ENCODE peak calls at places on chromosomes 2 and 18, in four cellular contexts. One of them, this sample, is unnamed. For H3K9me3, the result is how much of the 10 kb centered on the place peaks cover.

GRCh38 chr2:215454519-215454918 is 18.7 kb upstream of the FN1 start:
- DNase-seq in mucosa of descending colon: no peak
- DNase-seq in CD4-positive, alpha-beta memory T cell: no peak
- DNase-seq in kidney: no peak
- DNase-seq in this sample: no peak

GRCh38 chr2:156465573-156465972 is 29.4 kb downstream of the GPD2 start:
- DNase-seq in mucosa of descending colon: no peak
- DNase-seq in CD4-positive, alpha-beta memory T cell: no peak
- DNase-seq in kidney: no peak
- DNase-seq in this sample: no peak

GRCh38 chr2:29462293-29462692 is 347.1 kb downstream of the CLIP4 start:
- DNase-seq in mucosa of descending colon: no peak
- DNase-seq in CD4-positive, alpha-beta memory T cell: no peak
- DNase-seq in kidney: no peak
- DNase-seq in this sample: no peak

GRCh38 chr2:25274868-25275574 is 66.7 kb downstream of the DNMT3A start:
- DNase-seq in mucosa of descending colon: peak
- DNase-seq in CD4-positive, alpha-beta memory T cell: peak
- DNase-seq in kidney: peak
- DNase-seq in this sample: peak

GRCh38 chr18:5534845-5535244 is 9.0 kb downstream of the EPB41L3 start:
- DNase-seq in mucosa of descending colon: no peak
- DNase-seq in CD4-positive, alpha-beta memory T cell: no peak
- DNase-seq in kidney: no peak
- DNase-seq in this sample: no peak

GRCh38 chr2:138275881-138276280 is 225.7 kb upstream of the SPOPL start:
- DNase-seq in mucosa of descending colon: no peak
- DNase-seq in CD4-positive, alpha-beta memory T cell: no peak
- DNase-seq in kidney: no peak
- DNase-seq in this sample: no peak

GRCh38 chr2:238502088-238502810 is 75.5 kb downstream of the ASB1 start:
- DNase-seq in mucosa of descending colon: no peak
- DNase-seq in CD4-positive, alpha-beta memory T cell: no peak
- DNase-seq in kidney: no peak
- DNase-seq in this sample: no peak

GRCh38 chr2:239793851-239794250 is 231.3 kb downstream of the NDUFA10 start:
- DNase-seq in mucosa of descending colon: no peak
- DNase-seq in CD4-positive, alpha-beta memory T cell: no peak
- DNase-seq in kidney: no peak
- DNase-seq in this sample: no peak

GRCh38 chr2:173159794-173160463 is 84.3 kb downstream of the MAP3K20 start:
- DNase-seq in mucosa of descending colon: peak
- DNase-seq in CD4-positive, alpha-beta memory T cell: no peak
- DNase-seq in kidney: peak
- DNase-seq in this sample: no peak

GRCh38 chr2:162318280-162319222 is at the start of gene IFIH1:
- DNase-seq in mucosa of descending colon: peak
- DNase-seq in CD4-positive, alpha-beta memory T cell: peak
- DNase-seq in kidney: peak
- DNase-seq in this sample: peak

GRCh38 chr2:67446504-67446911 is 49.4 kb downstream of the ETAA1 start:
- DNase-seq in mucosa of descending colon: no peak
- DNase-seq in CD4-positive, alpha-beta memory T cell: no peak
- DNase-seq in kidney: no peak
- DNase-seq in this sample: no peak

GRCh38 chr2:238498188-238498587 is 71.5 kb downstream of the ASB1 start:
- DNase-seq in mucosa of descending colon: no peak
- DNase-seq in CD4-positive, alpha-beta memory T cell: no peak
- DNase-seq in kidney: no peak
- DNase-seq in this sample: no peak

GRCh38 chr2:176419591-176420071 is 150.4 kb downstream of the MTX2 start:
- DNase-seq in mucosa of descending colon: no peak
- DNase-seq in CD4-positive, alpha-beta memory T cell: no peak
- DNase-seq in kidney: no peak
- DNase-seq in this sample: no peak

GRCh38 chr18:54828986-54829385 is 709 bp downstream of the RAB27B start:
- DNase-seq in mucosa of descending colon: no peak
- DNase-seq in CD4-positive, alpha-beta memory T cell: peak
- DNase-seq in kidney: no peak
- DNase-seq in this sample: no peak

GRCh38 chr2:103401621-103402020 is 639.8 kb downstream of the TMEM182 start:
- DNase-seq in mucosa of descending colon: no peak
- DNase-seq in CD4-positive, alpha-beta memory T cell: no peak
- DNase-seq in kidney: no peak
- DNase-seq in this sample: no peak

GRCh38 chr2:9667826-9668225 is 37.0 kb upstream of the YWHAQ start:
- DNase-seq in mucosa of descending colon: no peak
- DNase-seq in CD4-positive, alpha-beta memory T cell: no peak
- DNase-seq in kidney: no peak
- DNase-seq in this sample: no peak

GRCh38 chr2:47056875-47057731 is 98.0 kb downstream of the STPG4 start:
- DNase-seq in mucosa of descending colon: peak
- DNase-seq in CD4-positive, alpha-beta memory T cell: no peak
- DNase-seq in kidney: peak
- DNase-seq in this sample: no peak

GRCh38 chr2:233922471-233922870 is 5.3 kb downstream of the TRPM8 start:
- DNase-seq in mucosa of descending colon: no peak
- DNase-seq in CD4-positive, alpha-beta memory T cell: no peak
- DNase-seq in kidney: no peak
- DNase-seq in this sample: no peak

GRCh38 chr2:72214429-72215143 is 66.9 kb upstream of the CYP26B1 start:
- DNase-seq in mucosa of descending colon: no peak
- DNase-seq in CD4-positive, alpha-beta memory T cell: no peak
- DNase-seq in kidney: no peak
- DNase-seq in this sample: no peak

GRCh38 chr2:112839407-112840067 is 3.0 kb upstream of the IL1B start:
- DNase-seq in mucosa of descending colon: no peak
- DNase-seq in CD4-positive, alpha-beta memory T cell: no peak
- DNase-seq in kidney: no peak
- DNase-seq in this sample: no peak
- H3K9me3 ChIP-seq in mucosa of descending colon: under half
- H3K9me3 ChIP-seq in CD4-positive, alpha-beta memory T cell: under half
- H3K9me3 ChIP-seq in kidney: under half
- H3K9me3 ChIP-seq in this sample: under half

DNA sequence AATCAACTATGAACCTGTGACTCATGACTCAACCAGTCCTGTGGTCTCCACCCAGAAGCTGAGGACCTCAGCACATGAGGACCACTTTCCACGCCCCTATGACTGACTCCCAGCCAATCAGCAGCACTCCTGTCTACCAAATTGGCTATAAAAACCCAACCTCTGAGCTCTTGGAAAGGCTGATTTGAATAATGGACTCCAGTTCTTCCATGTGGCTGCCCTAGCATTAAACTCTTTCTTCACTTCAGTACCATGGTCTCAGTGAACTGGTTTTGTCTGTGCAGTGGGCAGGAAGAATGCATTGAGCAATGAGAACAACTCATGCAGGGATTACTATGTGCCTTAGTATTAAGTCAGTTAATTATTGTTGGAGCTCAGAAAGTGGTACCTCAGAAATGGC is 78.3 kb downstream of the CMPK2 start:
- DNase-seq in mucosa of descending colon: no peak
- DNase-seq in CD4-positive, alpha-beta memory T cell: no peak
- DNase-seq in kidney: no peak
- DNase-seq in this sample: no peak
- H3K9me3 ChIP-seq in mucosa of descending colon: under half
- H3K9me3 ChIP-seq in CD4-positive, alpha-beta memory T cell: under half
- H3K9me3 ChIP-seq in kidney: under half
- H3K9me3 ChIP-seq in this sample: under half

DNA sequence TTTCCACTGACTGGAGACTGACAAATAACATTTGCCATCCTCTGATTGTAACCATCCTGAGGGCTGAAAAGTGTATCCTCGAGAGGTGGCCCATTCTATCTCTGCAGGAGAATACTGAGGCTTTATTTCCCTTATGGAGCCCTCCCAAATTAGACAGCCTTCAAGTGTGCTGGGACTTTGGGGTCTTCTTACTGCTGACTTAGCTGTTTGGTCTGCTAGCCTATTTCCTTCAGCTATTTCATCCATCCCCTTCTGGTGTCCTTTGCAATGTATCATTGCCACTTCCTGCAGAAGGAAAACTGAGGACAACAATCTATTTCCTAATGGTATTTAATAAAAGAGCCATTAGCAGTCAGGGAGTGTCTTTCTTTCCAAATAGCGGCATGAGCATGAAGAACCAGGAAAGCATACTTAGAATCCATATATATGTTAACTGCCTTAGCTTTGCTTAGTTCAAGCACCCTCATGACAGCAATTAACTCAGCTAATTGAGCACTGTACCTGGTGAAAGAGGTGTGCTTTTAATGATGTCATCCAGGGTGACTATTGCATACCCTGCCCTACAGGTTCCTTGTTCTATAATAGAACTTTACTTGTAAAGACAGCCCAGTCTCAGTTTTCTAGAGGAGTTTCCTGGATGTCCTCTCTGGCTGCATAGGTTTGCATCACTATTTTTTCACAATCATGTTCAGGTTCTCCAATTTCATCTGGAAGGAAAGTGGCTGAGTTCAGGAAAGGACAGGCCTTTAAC is 24.0 kb downstream of the CMPK2 start:
- DNase-seq in mucosa of descending colon: no peak
- DNase-seq in CD4-positive, alpha-beta memory T cell: no peak
- DNase-seq in kidney: no peak
- DNase-seq in this sample: no peak
- H3K9me3 ChIP-seq in mucosa of descending colon: half or more
- H3K9me3 ChIP-seq in CD4-positive, alpha-beta memory T cell: under half
- H3K9me3 ChIP-seq in kidney: under half
- H3K9me3 ChIP-seq in this sample: under half

DNA sequence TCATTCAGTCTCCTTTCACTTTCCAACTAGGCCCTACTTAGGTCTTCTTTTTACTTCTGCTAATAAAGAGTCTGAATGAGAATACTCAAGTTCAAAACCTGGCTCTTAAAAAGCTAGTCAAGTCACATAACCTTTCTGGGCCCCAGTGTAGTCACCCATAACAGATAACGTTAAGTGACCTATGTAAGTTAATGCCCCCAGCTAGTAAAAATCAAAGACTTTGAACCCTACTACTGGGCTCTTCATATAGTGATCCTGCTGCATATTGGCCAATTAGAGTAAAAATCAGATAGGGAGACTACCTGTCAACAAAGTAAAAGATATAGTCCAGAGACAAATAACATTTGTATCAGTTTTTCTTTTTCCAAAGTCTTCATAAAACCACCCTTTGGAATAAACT is 17.7 kb downstream of the ARL5A start:
- DNase-seq in mucosa of descending colon: no peak
- DNase-seq in CD4-positive, alpha-beta memory T cell: no peak
- DNase-seq in kidney: no peak
- DNase-seq in this sample: no peak
- H3K9me3 ChIP-seq in mucosa of descending colon: under half
- H3K9me3 ChIP-seq in CD4-positive, alpha-beta memory T cell: under half
- H3K9me3 ChIP-seq in kidney: under half
- H3K9me3 ChIP-seq in this sample: under half

GRCh38 chr2:30503692-30504076 is 56.6 kb downstream of the LCLAT1 start:
- DNase-seq in mucosa of descending colon: no peak
- DNase-seq in CD4-positive, alpha-beta memory T cell: no peak
- DNase-seq in kidney: no peak
- DNase-seq in this sample: no peak

GRCh38 chr2:30505500-30506180 is 58.6 kb downstream of the LCLAT1 start:
- DNase-seq in mucosa of descending colon: no peak
- DNase-seq in CD4-positive, alpha-beta memory T cell: no peak
- DNase-seq in kidney: no peak
- DNase-seq in this sample: no peak

GRCh38 chr2:30500699-30501098 is 53.7 kb downstream of the LCLAT1 start:
- DNase-seq in mucosa of descending colon: no peak
- DNase-seq in CD4-positive, alpha-beta memory T cell: no peak
- DNase-seq in kidney: no peak
- DNase-seq in this sample: no peak

GRCh38 chr2:30503007-30503691 is 56.1 kb downstream of the LCLAT1 start:
- DNase-seq in mucosa of descending colon: no peak
- DNase-seq in CD4-positive, alpha-beta memory T cell: peak
- DNase-seq in kidney: no peak
- DNase-seq in this sample: no peak

GRCh38 chr2:30502310-30502709 is 55.3 kb downstream of the LCLAT1 start:
- DNase-seq in mucosa of descending colon: no peak
- DNase-seq in CD4-positive, alpha-beta memory T cell: no peak
- DNase-seq in kidney: no peak
- DNase-seq in this sample: no peak
- H3K9me3 ChIP-seq in mucosa of descending colon: under half
- H3K9me3 ChIP-seq in CD4-positive, alpha-beta memory T cell: under half
- H3K9me3 ChIP-seq in kidney: under half
- H3K9me3 ChIP-seq in this sample: under half

DNA sequence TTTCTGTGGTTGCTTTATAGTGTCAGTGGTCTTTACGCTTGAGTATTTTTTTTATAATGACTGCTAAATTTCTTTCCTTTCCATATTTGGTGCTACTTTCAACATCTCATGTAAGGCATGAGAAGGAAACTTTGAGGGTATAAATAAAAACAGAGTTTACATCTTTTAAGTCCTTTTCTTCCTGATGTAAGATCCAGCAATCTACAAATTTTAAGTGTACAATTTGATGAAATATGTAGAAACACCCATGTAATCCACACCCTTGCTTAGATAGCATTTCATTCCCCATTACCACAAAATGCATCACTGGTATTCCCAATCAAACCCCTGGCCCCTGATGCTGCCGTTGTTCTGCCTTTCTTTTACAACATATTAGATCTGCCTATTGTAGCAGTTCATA is 769.1 kb downstream of the CCDC85A start:
- DNase-seq in mucosa of descending colon: no peak
- DNase-seq in CD4-positive, alpha-beta memory T cell: no peak
- DNase-seq in kidney: no peak
- DNase-seq in this sample: no peak
- H3K9me3 ChIP-seq in mucosa of descending colon: under half
- H3K9me3 ChIP-seq in CD4-positive, alpha-beta memory T cell: under half
- H3K9me3 ChIP-seq in kidney: under half
- H3K9me3 ChIP-seq in this sample: under half

GRCh38 chr18:8930990-8931648 is 171.4 kb upstream of the NDUFV2 start:
- DNase-seq in mucosa of descending colon: no peak
- DNase-seq in CD4-positive, alpha-beta memory T cell: no peak
- DNase-seq in kidney: no peak
- DNase-seq in this sample: no peak

GRCh38 chr18:8937112-8937641 is 165.3 kb upstream of the NDUFV2 start:
- DNase-seq in mucosa of descending colon: no peak
- DNase-seq in CD4-positive, alpha-beta memory T cell: no peak
- DNase-seq in kidney: no peak
- DNase-seq in this sample: no peak

GRCh38 chr18:8932866-8933265 is 169.6 kb upstream of the NDUFV2 start:
- DNase-seq in mucosa of descending colon: no peak
- DNase-seq in CD4-positive, alpha-beta memory T cell: no peak
- DNase-seq in kidney: no peak
- DNase-seq in this sample: no peak

GRCh38 chr18:8936646-8937045 is 165.9 kb upstream of the NDUFV2 start:
- DNase-seq in mucosa of descending colon: no peak
- DNase-seq in CD4-positive, alpha-beta memory T cell: no peak
- DNase-seq in kidney: no peak
- DNase-seq in this sample: no peak

DNA sequence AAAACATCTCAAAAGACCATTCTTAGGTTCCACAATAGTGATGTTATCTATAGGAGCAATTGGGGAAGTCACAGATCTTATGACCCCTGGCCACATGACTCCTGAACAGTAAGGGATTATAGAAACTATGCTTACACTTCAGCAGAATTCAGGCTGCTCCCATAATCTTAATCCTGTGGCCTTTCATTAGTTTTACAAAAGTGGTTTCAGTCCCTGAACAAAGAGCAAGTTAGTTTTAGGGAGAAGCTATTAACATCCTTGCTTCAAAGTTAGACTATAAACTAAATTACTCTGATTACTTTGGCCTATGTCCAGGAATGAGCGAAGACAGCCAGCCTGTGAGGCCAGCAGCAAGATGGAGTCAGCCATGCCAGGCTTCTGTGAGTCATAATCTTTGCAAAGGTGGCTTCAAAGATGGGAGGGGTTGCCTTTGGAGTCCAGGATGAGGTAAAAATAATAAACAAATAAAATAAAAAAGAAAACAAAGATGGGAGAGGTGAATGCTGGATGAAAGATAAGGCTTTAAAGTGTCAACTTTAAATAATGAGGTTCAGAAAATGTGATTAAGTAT is 168.7 kb upstream of the NDUFV2 start:
- DNase-seq in mucosa of descending colon: no peak
- DNase-seq in CD4-positive, alpha-beta memory T cell: no peak
- DNase-seq in kidney: no peak
- DNase-seq in this sample: no peak
- H3K9me3 ChIP-seq in mucosa of descending colon: under half
- H3K9me3 ChIP-seq in CD4-positive, alpha-beta memory T cell: under half
- H3K9me3 ChIP-seq in kidney: under half
- H3K9me3 ChIP-seq in this sample: under half